ENCODE peak calls at places on chromosomes 1 and 21, in seven cellular contexts. L is GM12892, Z is K562, O is H1, Q is GM12878, H is HepG2, U is SK-N-SH. F is an unnamed sample.

GRCh38 chr1:86708923-86709322 is 4.5 kb downstream of the SH3GLB1 start:
- DNase-seq in H (no peak), Q (no peak), Z (no peak), O (no peak), L (no peak), U (no peak), F (no peak)

GRCh38 chr1:154391086-154391770 is 13.9 kb upstream of the IL6R start:
- DNase-seq in O (no peak), L (no peak), H (no peak), U (no peak), Q (no peak), Z (no peak), F (no peak)

GRCh38 chr1:42966688-42967609 is 8.3 kb upstream of the SLC2A1 start:
- DNase-seq in H (peak; percentile 56), Z (peak; percentile 82), L (no peak), Q (no peak), O (peak; percentile 63), U (no peak), F (no peak)

GRCh38 chr1:9204156-9204720 is 30.3 kb upstream of the H6PD start:
- DNase-seq in Z (no peak), Q (no peak), O (no peak), U (no peak), H (no peak), L (no peak), F (no peak)

GRCh38 chr1:6544831-6545230 is 9.5 kb downstream of the NOL9 start:
- DNase-seq in Z (no peak), L (no peak), U (no peak), H (no peak), O (no peak), Q (no peak), F (no peak)

GRCh38 chr1:79128726-79129125 is 122.2 kb upstream of the ADGRL4 start:
- DNase-seq in O (no peak), Q (no peak), L (no peak), H (no peak), U (peak; percentile 12), Z (no peak), F (no peak)

GRCh38 chr1:13807213-13807612 is 107.2 kb downstream of the PRDM2 start:
- DNase-seq in Z (peak; percentile 59), Q (no peak), U (peak; percentile 46), L (peak; percentile 47), H (peak; percentile 27), O (peak; percentile 79), F (no peak)

GRCh38 chr1:94514095-94514727 is 27.3 kb downstream of the F3 start:
- DNase-seq in H (peak; percentile 46), Q (no peak), L (no peak), U (peak; percentile 20), Z (no peak), O (peak; percentile 49), F (no peak)

GRCh38 chr1:184483101-184483813 is 96.4 kb downstream of the C1orf21 start:
- DNase-seq in U (no peak), Z (no peak), L (no peak), Q (no peak), H (no peak), O (no peak), F (no peak)

GRCh38 chr21:36193200-36193599 is 36.6 kb downstream of the DOP1B start:
- DNase-seq in Q (no peak), L (no peak), Z (no peak), O (no peak), U (no peak), H (no peak), F (no peak)

GRCh38 chr21:36693144-36694040 is 5.5 kb upstream of the SIM2 start:
- DNase-seq in L (no peak), O (peak; percentile 83), Z (no peak), H (no peak), Q (no peak), U (peak; percentile 55), F (no peak)

GRCh38 chr1:37473431-37474050 is 839 bp upstream of the ZC3H12A start:
- DNase-seq in L (no peak), U (peak; percentile 62), Q (no peak), Z (no peak), O (no peak), H (no peak), F (no peak)

GRCh38 chr1:109133815-109134214 is 19.9 kb downstream of the ELAPOR1 start:
- DNase-seq in O (no peak), L (no peak), H (no peak), U (no peak), Z (no peak), Q (no peak), F (no peak)

GRCh38 chr1:52225174-52225573 is 83.3 kb downstream of the ZFYVE9 start:
- DNase-seq in O (no peak), Z (no peak), L (no peak), H (no peak), Q (no peak), U (no peak), F (no peak)

GRCh38 chr21:42238185-42238934 is 19.4 kb downstream of the ABCG1 start:
- DNase-seq in Z (no peak), U (no peak), Q (peak; percentile 57), L (no peak), O (no peak), H (no peak), F (no peak)

GRCh38 chr1:247297263-247298123 is 34.2 kb downstream of the ZNF496 start:
- DNase-seq in O (no peak), H (no peak), U (no peak), Z (no peak), Q (no peak), L (no peak), F (no peak)

GRCh38 chr21:42216726-42217572 is 2.0 kb upstream of the ABCG1 start:
- DNase-seq in Z (no peak), Q (no peak), H (no peak), O (no peak), U (no peak), L (no peak), F (no peak)

GRCh38 chr1:179816196-179816960 is 61.2 kb downstream of the TOR1AIP2 start:
- DNase-seq in U (peak; percentile 31), H (no peak), L (no peak), Z (no peak), Q (no peak), O (no peak), F (no peak)

GRCh38 chr1:179812501-179813292 is 64.9 kb downstream of the TOR1AIP2 start:
- DNase-seq in U (no peak), Z (no peak), L (no peak), H (no peak), O (no peak), Q (no peak), F (no peak)

GRCh38 chr1:179815642-179816041 is 62.0 kb downstream of the TOR1AIP2 start:
- DNase-seq in Z (no peak), O (no peak), L (no peak), Q (no peak), U (no peak), H (no peak), F (no peak)

GRCh38 chr1:179813626-179814351 is 63.8 kb downstream of the TOR1AIP2 start:
- DNase-seq in O (no peak), H (no peak), U (no peak), Q (no peak), L (no peak), Z (no peak), F (no peak)

DNA sequence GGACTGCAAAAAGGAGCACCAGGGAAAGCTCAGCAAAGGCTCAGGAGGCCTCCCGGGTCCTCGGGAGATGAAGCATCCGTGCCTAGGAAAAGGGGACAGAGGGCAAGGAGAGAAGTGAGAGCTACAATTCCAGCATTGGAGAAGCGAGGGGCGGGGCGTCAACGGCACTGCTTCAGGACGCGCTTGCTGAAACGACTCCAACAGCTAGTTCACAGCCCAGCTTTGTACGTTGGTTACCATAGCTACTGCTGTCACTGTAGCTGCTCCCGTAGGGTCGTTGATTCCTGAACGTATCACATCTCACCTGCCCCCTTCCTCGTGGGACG is 63.1 kb downstream of the TOR1AIP2 start:
- DNase-seq in L (no peak), Z (no peak), H (no peak), O (no peak), Q (no peak), U (no peak), F (no peak)
- TF ChIP-seq TAF1 in L (no peak), Z (no peak), H (no peak), O (no peak), Q (no peak), U (no peak), F (no peak)

GRCh38 chr1:3105167-3105863 is 36.3 kb downstream of the PRDM16 start:
- DNase-seq in Q (no peak), U (no peak), L (no peak), O (peak; percentile 80), Z (no peak), H (peak; percentile 38), F (no peak)
- TF ChIP-seq TAF1 in Q (no peak), U (no peak), L (no peak), O (no peak), Z (no peak), H (no peak), F (no peak)

GRCh38 chr1:222240536-222241181 is 307.2 kb downstream of the HHIPL2 start:
- DNase-seq in L (no peak), Q (no peak), H (no peak), Z (no peak), O (no peak), U (no peak), F (no peak)
- TF ChIP-seq TAF1 in L (no peak), Q (no peak), H (no peak), Z (no peak), O (no peak), U (no peak), F (no peak)

DNA sequence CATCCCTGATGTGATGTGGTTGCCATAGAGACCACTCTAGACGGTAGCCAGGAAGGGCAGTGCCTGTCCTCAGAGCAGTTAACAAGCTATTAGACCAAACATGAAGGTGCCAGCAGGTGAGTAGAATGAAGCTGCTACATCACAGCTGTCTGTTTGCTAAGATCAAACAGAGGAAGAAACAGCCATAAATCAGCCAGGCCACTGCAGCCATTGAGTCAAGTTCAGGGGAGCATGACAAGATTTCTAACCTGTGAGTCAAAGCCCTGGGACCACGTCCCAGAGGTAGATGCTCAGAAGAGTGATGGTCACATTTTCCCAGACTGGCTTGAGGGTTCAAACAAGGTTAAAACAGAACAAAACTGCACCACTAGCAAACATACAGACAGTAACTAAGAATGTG is 450.6 kb upstream of the DAB1 start:
- DNase-seq in U (no peak), Q (no peak), H (no peak), Z (no peak), O (no peak), L (no peak), F (no peak)
- TF ChIP-seq TAF1 in U (no peak), Q (no peak), H (no peak), Z (no peak), O (no peak), L (no peak), F (no peak)

GRCh38 chr1:11238311-11238710 is 24.0 kb downstream of the MTOR start:
- DNase-seq in L (no peak), O (no peak), Q (no peak), H (no peak), Z (no peak), U (no peak), F (no peak)
- TF ChIP-seq TAF1 in L (no peak), O (no peak), Q (no peak), H (no peak), Z (no peak), U (no peak), F (no peak)

GRCh38 chr1:159817276-159818041 is 9.2 kb upstream of the SLAMF8 start:
- DNase-seq in O (no peak), Z (no peak), Q (no peak), U (no peak), H (peak; percentile 70), L (no peak), F (no peak)
- TF ChIP-seq TAF1 in O (no peak), Z (no peak), Q (no peak), U (no peak), H (no peak), L (no peak), F (no peak)

F was measured in GM12891.